ENCODE peak calls at places on chromosome 11, in six cellular contexts. One of them, this sample, is unnamed.

GRCh38 chr11:2475151-2475918 is 30.5 kb downstream of the KCNQ1 start:
- DNase-seq in kidney tubule cell: no peak
- DNase-seq in activated CD8-positive, alpha-beta T cell treated with anti-CD3 and anti-CD28 coated beads for 36 hours: no peak
- DNase-seq in activated T-cell treated with anti-CD3 and anti-CD28 coated beads, Interleukin-2, amount 50 U/mL, for 1 hour: no peak
- DNase-seq in activated CD8-positive, alpha-beta memory T cell treated with anti-CD3 and anti-CD28 coated beads for 1 hour: no peak
- DNase-seq in activated naive CD8-positive, alpha-beta T cell treated with anti-CD3 and anti-CD28 coated beads, Interleukin-2, amount 50 U/mL, for 24 hours: no peak
- DNase-seq in this sample: no peak

GRCh38 chr11:67409261-67409666 is 5.4 kb downstream of the TBC1D10C start:
- DNase-seq in kidney tubule cell: no peak
- DNase-seq in activated CD8-positive, alpha-beta T cell treated with anti-CD3 and anti-CD28 coated beads for 36 hours: peak
- DNase-seq in activated T-cell treated with anti-CD3 and anti-CD28 coated beads, Interleukin-2, amount 50 U/mL, for 1 hour: peak
- DNase-seq in activated CD8-positive, alpha-beta memory T cell treated with anti-CD3 and anti-CD28 coated beads for 1 hour: peak
- DNase-seq in activated naive CD8-positive, alpha-beta T cell treated with anti-CD3 and anti-CD28 coated beads, Interleukin-2, amount 50 U/mL, for 24 hours: peak
- DNase-seq in this sample: peak

GRCh38 chr11:67165595-67165994 is 46.5 kb downstream of the KDM2A start:
- DNase-seq in kidney tubule cell: no peak
- DNase-seq in activated CD8-positive, alpha-beta T cell treated with anti-CD3 and anti-CD28 coated beads for 36 hours: no peak
- DNase-seq in activated T-cell treated with anti-CD3 and anti-CD28 coated beads, Interleukin-2, amount 50 U/mL, for 1 hour: no peak
- DNase-seq in activated CD8-positive, alpha-beta memory T cell treated with anti-CD3 and anti-CD28 coated beads for 1 hour: no peak
- DNase-seq in activated naive CD8-positive, alpha-beta T cell treated with anti-CD3 and anti-CD28 coated beads, Interleukin-2, amount 50 U/mL, for 24 hours: no peak
- DNase-seq in this sample: no peak

GRCh38 chr11:90594658-90595057 is 371.8 kb upstream of the CHORDC1 start:
- DNase-seq in kidney tubule cell: no peak
- DNase-seq in activated CD8-positive, alpha-beta T cell treated with anti-CD3 and anti-CD28 coated beads for 36 hours: no peak
- DNase-seq in activated T-cell treated with anti-CD3 and anti-CD28 coated beads, Interleukin-2, amount 50 U/mL, for 1 hour: no peak
- DNase-seq in activated CD8-positive, alpha-beta memory T cell treated with anti-CD3 and anti-CD28 coated beads for 1 hour: no peak
- DNase-seq in activated naive CD8-positive, alpha-beta T cell treated with anti-CD3 and anti-CD28 coated beads, Interleukin-2, amount 50 U/mL, for 24 hours: no peak
- DNase-seq in this sample: no peak

GRCh38 chr11:110908401-110909106 is 196.3 kb upstream of the ARHGAP20 start:
- DNase-seq in kidney tubule cell: peak
- DNase-seq in activated CD8-positive, alpha-beta T cell treated with anti-CD3 and anti-CD28 coated beads for 36 hours: peak
- DNase-seq in activated T-cell treated with anti-CD3 and anti-CD28 coated beads, Interleukin-2, amount 50 U/mL, for 1 hour: no peak
- DNase-seq in activated CD8-positive, alpha-beta memory T cell treated with anti-CD3 and anti-CD28 coated beads for 1 hour: no peak
- DNase-seq in activated naive CD8-positive, alpha-beta T cell treated with anti-CD3 and anti-CD28 coated beads, Interleukin-2, amount 50 U/mL, for 24 hours: no peak
- DNase-seq in this sample: no peak

GRCh38 chr11:87425391-87425790 is 387.7 kb downstream of the TMEM135 start:
- DNase-seq in kidney tubule cell: peak
- DNase-seq in activated CD8-positive, alpha-beta T cell treated with anti-CD3 and anti-CD28 coated beads for 36 hours: no peak
- DNase-seq in activated T-cell treated with anti-CD3 and anti-CD28 coated beads, Interleukin-2, amount 50 U/mL, for 1 hour: no peak
- DNase-seq in activated CD8-positive, alpha-beta memory T cell treated with anti-CD3 and anti-CD28 coated beads for 1 hour: no peak
- DNase-seq in activated naive CD8-positive, alpha-beta T cell treated with anti-CD3 and anti-CD28 coated beads, Interleukin-2, amount 50 U/mL, for 24 hours: no peak
- DNase-seq in this sample: no peak

GRCh38 chr11:16584569-16584968 is 153.9 kb upstream of the C11orf58 start:
- DNase-seq in kidney tubule cell: no peak
- DNase-seq in activated CD8-positive, alpha-beta T cell treated with anti-CD3 and anti-CD28 coated beads for 36 hours: no peak
- DNase-seq in activated T-cell treated with anti-CD3 and anti-CD28 coated beads, Interleukin-2, amount 50 U/mL, for 1 hour: no peak
- DNase-seq in activated CD8-positive, alpha-beta memory T cell treated with anti-CD3 and anti-CD28 coated beads for 1 hour: no peak
- DNase-seq in activated naive CD8-positive, alpha-beta T cell treated with anti-CD3 and anti-CD28 coated beads, Interleukin-2, amount 50 U/mL, for 24 hours: no peak
- DNase-seq in this sample: no peak

GRCh38 chr11:95831198-95831883 is 41.0 kb downstream of the CEP57 start:
- DNase-seq in kidney tubule cell: peak
- DNase-seq in activated CD8-positive, alpha-beta T cell treated with anti-CD3 and anti-CD28 coated beads for 36 hours: no peak
- DNase-seq in activated T-cell treated with anti-CD3 and anti-CD28 coated beads, Interleukin-2, amount 50 U/mL, for 1 hour: no peak
- DNase-seq in activated CD8-positive, alpha-beta memory T cell treated with anti-CD3 and anti-CD28 coated beads for 1 hour: no peak
- DNase-seq in activated naive CD8-positive, alpha-beta T cell treated with anti-CD3 and anti-CD28 coated beads, Interleukin-2, amount 50 U/mL, for 24 hours: no peak
- DNase-seq in this sample: no peak

GRCh38 chr11:47478651-47479329 is 29.9 kb upstream of the RAPSN start:
- DNase-seq in kidney tubule cell: no peak
- DNase-seq in activated CD8-positive, alpha-beta T cell treated with anti-CD3 and anti-CD28 coated beads for 36 hours: no peak
- DNase-seq in activated T-cell treated with anti-CD3 and anti-CD28 coated beads, Interleukin-2, amount 50 U/mL, for 1 hour: no peak
- DNase-seq in activated CD8-positive, alpha-beta memory T cell treated with anti-CD3 and anti-CD28 coated beads for 1 hour: no peak
- DNase-seq in activated naive CD8-positive, alpha-beta T cell treated with anti-CD3 and anti-CD28 coated beads, Interleukin-2, amount 50 U/mL, for 24 hours: no peak
- DNase-seq in this sample: no peak

GRCh38 chr11:72700026-72700610 is 25.9 kb upstream of the PDE2A start:
- DNase-seq in kidney tubule cell: peak
- DNase-seq in activated CD8-positive, alpha-beta T cell treated with anti-CD3 and anti-CD28 coated beads for 36 hours: no peak
- DNase-seq in activated T-cell treated with anti-CD3 and anti-CD28 coated beads, Interleukin-2, amount 50 U/mL, for 1 hour: no peak
- DNase-seq in activated CD8-positive, alpha-beta memory T cell treated with anti-CD3 and anti-CD28 coated beads for 1 hour: no peak
- DNase-seq in activated naive CD8-positive, alpha-beta T cell treated with anti-CD3 and anti-CD28 coated beads, Interleukin-2, amount 50 U/mL, for 24 hours: no peak
- DNase-seq in this sample: no peak

GRCh38 chr11:116194156-116194904 is 578.5 kb downstream of the BUD13 start:
- DNase-seq in kidney tubule cell: peak
- DNase-seq in activated CD8-positive, alpha-beta T cell treated with anti-CD3 and anti-CD28 coated beads for 36 hours: no peak
- DNase-seq in activated T-cell treated with anti-CD3 and anti-CD28 coated beads, Interleukin-2, amount 50 U/mL, for 1 hour: no peak
- DNase-seq in activated CD8-positive, alpha-beta memory T cell treated with anti-CD3 and anti-CD28 coated beads for 1 hour: no peak
- DNase-seq in activated naive CD8-positive, alpha-beta T cell treated with anti-CD3 and anti-CD28 coated beads, Interleukin-2, amount 50 U/mL, for 24 hours: no peak
- DNase-seq in this sample: no peak

GRCh38 chr11:101825551-101825950 is 89.3 kb upstream of the CEP126 start:
- DNase-seq in kidney tubule cell: no peak
- DNase-seq in activated CD8-positive, alpha-beta T cell treated with anti-CD3 and anti-CD28 coated beads for 36 hours: no peak
- DNase-seq in activated T-cell treated with anti-CD3 and anti-CD28 coated beads, Interleukin-2, amount 50 U/mL, for 1 hour: no peak
- DNase-seq in activated CD8-positive, alpha-beta memory T cell treated with anti-CD3 and anti-CD28 coated beads for 1 hour: no peak
- DNase-seq in activated naive CD8-positive, alpha-beta T cell treated with anti-CD3 and anti-CD28 coated beads, Interleukin-2, amount 50 U/mL, for 24 hours: no peak
- DNase-seq in this sample: no peak

GRCh38 chr11:129894281-129895125 is 875 bp downstream of the NFRKB start:
- DNase-seq in kidney tubule cell: peak
- DNase-seq in activated CD8-positive, alpha-beta T cell treated with anti-CD3 and anti-CD28 coated beads for 36 hours: peak
- DNase-seq in activated T-cell treated with anti-CD3 and anti-CD28 coated beads, Interleukin-2, amount 50 U/mL, for 1 hour: no peak
- DNase-seq in activated CD8-positive, alpha-beta memory T cell treated with anti-CD3 and anti-CD28 coated beads for 1 hour: no peak
- DNase-seq in activated naive CD8-positive, alpha-beta T cell treated with anti-CD3 and anti-CD28 coated beads, Interleukin-2, amount 50 U/mL, for 24 hours: peak
- DNase-seq in this sample: no peak

GRCh38 chr11:44595964-44596381 is 30.5 kb downstream of the CD82 start:
- DNase-seq in kidney tubule cell: no peak
- DNase-seq in activated CD8-positive, alpha-beta T cell treated with anti-CD3 and anti-CD28 coated beads for 36 hours: no peak
- DNase-seq in activated T-cell treated with anti-CD3 and anti-CD28 coated beads, Interleukin-2, amount 50 U/mL, for 1 hour: no peak
- DNase-seq in activated CD8-positive, alpha-beta memory T cell treated with anti-CD3 and anti-CD28 coated beads for 1 hour: no peak
- DNase-seq in activated naive CD8-positive, alpha-beta T cell treated with anti-CD3 and anti-CD28 coated beads, Interleukin-2, amount 50 U/mL, for 24 hours: no peak
- DNase-seq in this sample: no peak

GRCh38 chr11:93038521-93038920 is 69.1 kb downstream of the MTNR1B start:
- DNase-seq in kidney tubule cell: no peak
- DNase-seq in activated CD8-positive, alpha-beta T cell treated with anti-CD3 and anti-CD28 coated beads for 36 hours: no peak
- DNase-seq in activated T-cell treated with anti-CD3 and anti-CD28 coated beads, Interleukin-2, amount 50 U/mL, for 1 hour: no peak
- DNase-seq in activated CD8-positive, alpha-beta memory T cell treated with anti-CD3 and anti-CD28 coated beads for 1 hour: no peak
- DNase-seq in activated naive CD8-positive, alpha-beta T cell treated with anti-CD3 and anti-CD28 coated beads, Interleukin-2, amount 50 U/mL, for 24 hours: no peak
- DNase-seq in this sample: no peak

GRCh38 chr11:12680246-12680939 is 6.2 kb downstream of the TEAD1 start:
- DNase-seq in kidney tubule cell: peak
- DNase-seq in activated CD8-positive, alpha-beta T cell treated with anti-CD3 and anti-CD28 coated beads for 36 hours: peak
- DNase-seq in activated T-cell treated with anti-CD3 and anti-CD28 coated beads, Interleukin-2, amount 50 U/mL, for 1 hour: no peak
- DNase-seq in activated CD8-positive, alpha-beta memory T cell treated with anti-CD3 and anti-CD28 coated beads for 1 hour: no peak
- DNase-seq in activated naive CD8-positive, alpha-beta T cell treated with anti-CD3 and anti-CD28 coated beads, Interleukin-2, amount 50 U/mL, for 24 hours: no peak
- DNase-seq in this sample: no peak

GRCh38 chr11:133070790-133071189 is 461.5 kb downstream of the OPCML start:
- DNase-seq in kidney tubule cell: no peak
- DNase-seq in activated CD8-positive, alpha-beta T cell treated with anti-CD3 and anti-CD28 coated beads for 36 hours: no peak
- DNase-seq in activated T-cell treated with anti-CD3 and anti-CD28 coated beads, Interleukin-2, amount 50 U/mL, for 1 hour: no peak
- DNase-seq in activated CD8-positive, alpha-beta memory T cell treated with anti-CD3 and anti-CD28 coated beads for 1 hour: no peak
- DNase-seq in activated naive CD8-positive, alpha-beta T cell treated with anti-CD3 and anti-CD28 coated beads, Interleukin-2, amount 50 U/mL, for 24 hours: no peak
- DNase-seq in this sample: no peak

GRCh38 chr11:39374963-39375698 is 2084.3 kb downstream of the LRRC4C start:
- DNase-seq in kidney tubule cell: peak
- DNase-seq in activated CD8-positive, alpha-beta T cell treated with anti-CD3 and anti-CD28 coated beads for 36 hours: peak
- DNase-seq in activated T-cell treated with anti-CD3 and anti-CD28 coated beads, Interleukin-2, amount 50 U/mL, for 1 hour: no peak
- DNase-seq in activated CD8-positive, alpha-beta memory T cell treated with anti-CD3 and anti-CD28 coated beads for 1 hour: no peak
- DNase-seq in activated naive CD8-positive, alpha-beta T cell treated with anti-CD3 and anti-CD28 coated beads, Interleukin-2, amount 50 U/mL, for 24 hours: no peak
- DNase-seq in this sample: no peak

GRCh38 chr11:12629601-12630313 is 44.5 kb upstream of the TEAD1 start:
- DNase-seq in kidney tubule cell: no peak
- DNase-seq in activated CD8-positive, alpha-beta T cell treated with anti-CD3 and anti-CD28 coated beads for 36 hours: no peak
- DNase-seq in activated T-cell treated with anti-CD3 and anti-CD28 coated beads, Interleukin-2, amount 50 U/mL, for 1 hour: no peak
- DNase-seq in activated CD8-positive, alpha-beta memory T cell treated with anti-CD3 and anti-CD28 coated beads for 1 hour: no peak
- DNase-seq in activated naive CD8-positive, alpha-beta T cell treated with anti-CD3 and anti-CD28 coated beads, Interleukin-2, amount 50 U/mL, for 24 hours: no peak
- DNase-seq in this sample: no peak

GRCh38 chr11:83521647-83522596 is 235.8 kb upstream of the CCDC90B start:
- DNase-seq in kidney tubule cell: peak
- DNase-seq in activated CD8-positive, alpha-beta T cell treated with anti-CD3 and anti-CD28 coated beads for 36 hours: no peak
- DNase-seq in activated T-cell treated with anti-CD3 and anti-CD28 coated beads, Interleukin-2, amount 50 U/mL, for 1 hour: no peak
- DNase-seq in activated CD8-positive, alpha-beta memory T cell treated with anti-CD3 and anti-CD28 coated beads for 1 hour: no peak
- DNase-seq in activated naive CD8-positive, alpha-beta T cell treated with anti-CD3 and anti-CD28 coated beads, Interleukin-2, amount 50 U/mL, for 24 hours: no peak
- DNase-seq in this sample: no peak

GRCh38 chr11:102831128-102831708 is 12.2 kb downstream of the MMP3 start:
- DNase-seq in kidney tubule cell: peak
- DNase-seq in activated CD8-positive, alpha-beta T cell treated with anti-CD3 and anti-CD28 coated beads for 36 hours: peak
- DNase-seq in activated T-cell treated with anti-CD3 and anti-CD28 coated beads, Interleukin-2, amount 50 U/mL, for 1 hour: no peak
- DNase-seq in activated CD8-positive, alpha-beta memory T cell treated with anti-CD3 and anti-CD28 coated beads for 1 hour: no peak
- DNase-seq in activated naive CD8-positive, alpha-beta T cell treated with anti-CD3 and anti-CD28 coated beads, Interleukin-2, amount 50 U/mL, for 24 hours: peak
- DNase-seq in this sample: no peak

GRCh38 chr11:132101861-132102260 is 731.4 kb downstream of the NTM start:
- DNase-seq in kidney tubule cell: no peak
- DNase-seq in activated CD8-positive, alpha-beta T cell treated with anti-CD3 and anti-CD28 coated beads for 36 hours: no peak
- DNase-seq in activated T-cell treated with anti-CD3 and anti-CD28 coated beads, Interleukin-2, amount 50 U/mL, for 1 hour: no peak
- DNase-seq in activated CD8-positive, alpha-beta memory T cell treated with anti-CD3 and anti-CD28 coated beads for 1 hour: no peak
- DNase-seq in activated naive CD8-positive, alpha-beta T cell treated with anti-CD3 and anti-CD28 coated beads, Interleukin-2, amount 50 U/mL, for 24 hours: no peak
- DNase-seq in this sample: no peak

GRCh38 chr11:112113539-112114457 is 27.1 kb downstream of the SDHD start:
- DNase-seq in kidney tubule cell: peak
- DNase-seq in activated CD8-positive, alpha-beta T cell treated with anti-CD3 and anti-CD28 coated beads for 36 hours: no peak
- DNase-seq in activated T-cell treated with anti-CD3 and anti-CD28 coated beads, Interleukin-2, amount 50 U/mL, for 1 hour: no peak
- DNase-seq in activated CD8-positive, alpha-beta memory T cell treated with anti-CD3 and anti-CD28 coated beads for 1 hour: no peak
- DNase-seq in activated naive CD8-positive, alpha-beta T cell treated with anti-CD3 and anti-CD28 coated beads, Interleukin-2, amount 50 U/mL, for 24 hours: no peak
- DNase-seq in this sample: no peak

GRCh38 chr11:38582756-38583155 is 1984.7 kb upstream of the RAG2 start:
- DNase-seq in kidney tubule cell: no peak
- DNase-seq in activated CD8-positive, alpha-beta T cell treated with anti-CD3 and anti-CD28 coated beads for 36 hours: no peak
- DNase-seq in activated T-cell treated with anti-CD3 and anti-CD28 coated beads, Interleukin-2, amount 50 U/mL, for 1 hour: no peak
- DNase-seq in activated CD8-positive, alpha-beta memory T cell treated with anti-CD3 and anti-CD28 coated beads for 1 hour: no peak
- DNase-seq in activated naive CD8-positive, alpha-beta T cell treated with anti-CD3 and anti-CD28 coated beads, Interleukin-2, amount 50 U/mL, for 24 hours: no peak
- DNase-seq in this sample: no peak

GRCh38 chr11:72589802-72590761 is 84.1 kb downstream of the PDE2A start:
- DNase-seq in kidney tubule cell: peak
- DNase-seq in activated CD8-positive, alpha-beta T cell treated with anti-CD3 and anti-CD28 coated beads for 36 hours: peak
- DNase-seq in activated T-cell treated with anti-CD3 and anti-CD28 coated beads, Interleukin-2, amount 50 U/mL, for 1 hour: peak
- DNase-seq in activated CD8-positive, alpha-beta memory T cell treated with anti-CD3 and anti-CD28 coated beads for 1 hour: peak
- DNase-seq in activated naive CD8-positive, alpha-beta T cell treated with anti-CD3 and anti-CD28 coated beads, Interleukin-2, amount 50 U/mL, for 24 hours: peak
- DNase-seq in this sample: no peak

GRCh38 chr11:87338046-87338639 is 300.4 kb downstream of the TMEM135 start:
- DNase-seq in kidney tubule cell: no peak
- DNase-seq in activated CD8-positive, alpha-beta T cell treated with anti-CD3 and anti-CD28 coated beads for 36 hours: no peak
- DNase-seq in activated T-cell treated with anti-CD3 and anti-CD28 coated beads, Interleukin-2, amount 50 U/mL, for 1 hour: no peak
- DNase-seq in activated CD8-positive, alpha-beta memory T cell treated with anti-CD3 and anti-CD28 coated beads for 1 hour: no peak
- DNase-seq in activated naive CD8-positive, alpha-beta T cell treated with anti-CD3 and anti-CD28 coated beads, Interleukin-2, amount 50 U/mL, for 24 hours: no peak
- DNase-seq in this sample: no peak